ENCODE peak calls at places on chromosome 17, in seven cellular contexts. C, K, Q, D, W, I and O are unnamed samples.

GRCh38 chr17:16975266-16975651 is 3.3 kb upstream of the TNFRSF13B start:
- DNase-seq in D (no peak), W (no peak), K (no peak), I (no peak), Q (no peak), C (no peak), O (no peak)

GRCh38 chr17:44911133-44912001 is 3.9 kb downstream of the GFAP start:
- DNase-seq in C (no peak), I (peak), W (peak), D (peak), K (peak), Q (peak), O (peak)

GRCh38 chr17:50265690-50266306 is 8.5 kb upstream of the TMEM92 start:
- DNase-seq in K (no peak), Q (no peak), C (no peak), D (no peak), I (no peak), W (no peak), O (no peak)

GRCh38 chr17:37160940-37161339 is 212.2 kb downstream of the AATF start:
- DNase-seq in W (peak), D (no peak), K (peak), I (no peak), C (no peak), Q (no peak), O (no peak)

GRCh38 chr17:83186226-83186625 is 106.8 kb downstream of the METRNL start:
- DNase-seq in D (peak), I (no peak), Q (peak), K (peak), C (no peak), W (no peak), O (peak)

GRCh38 chr17:73293480-73293911 is 18.3 kb downstream of the CDC42EP4 start:
- DNase-seq in C (no peak), K (no peak), D (peak), Q (peak), I (peak), W (peak), O (peak)

GRCh38 chr17:63998721-63999679 is 849 bp downstream of the PRR29 start:
- DNase-seq in I (no peak), Q (no peak), W (no peak), D (no peak), K (no peak), C (no peak), O (no peak)

GRCh38 chr17:27038676-27039075 is 255.2 kb upstream of the WSB1 start:
- DNase-seq in Q (no peak), D (no peak), W (no peak), K (no peak), C (no peak), I (no peak), O (no peak)

GRCh38 chr17:17836250-17836817 is 452 bp downstream of the SREBF1 start:
- DNase-seq in W (peak), C (peak), Q (peak), K (peak), I (peak), D (peak), O (peak)

GRCh38 chr17:65324977-65325376 is 187.8 kb downstream of the RGS9 start:
- DNase-seq in C (no peak), W (no peak), K (no peak), Q (peak), I (no peak), D (peak), O (no peak)

GRCh38 chr17:4986951-4987766 is at the start of gene CAMTA2:
- DNase-seq in K (peak), I (peak), C (no peak), W (peak), D (peak), Q (peak), O (peak)
- TF ChIP-seq POLR2A in K (peak), I (peak), C (peak), W (no peak), D (peak), Q (peak), O (peak)

GRCh38 chr17:78276499-78276898 is 45.1 kb downstream of the TMEM235 start:
- DNase-seq in Q (no peak), I (no peak), K (no peak), W (no peak), D (no peak), C (no peak), O (no peak)

GRCh38 chr17:78278139-78278741 is 46.8 kb downstream of the TMEM235 start:
- DNase-seq in D (no peak), C (no peak), W (no peak), I (no peak), K (no peak), Q (no peak), O (no peak)

GRCh38 chr17:78275355-78275754 is 43.9 kb downstream of the TMEM235 start:
- DNase-seq in W (no peak), K (no peak), C (no peak), I (no peak), Q (no peak), D (no peak), O (no peak)

GRCh38 chr17:78273813-78274212 is 42.4 kb downstream of the TMEM235 start:
- DNase-seq in W (no peak), K (no peak), Q (no peak), D (no peak), I (no peak), C (no peak), O (no peak)

GRCh38 chr17:78276098-78276497 is 44.7 kb downstream of the TMEM235 start:
- DNase-seq in D (no peak), W (no peak), Q (no peak), K (no peak), I (no peak), C (no peak), O (no peak)
- H3K27ac ChIP-seq in D (no peak), W (no peak), Q (no peak), K (no peak), I (no peak), C (no peak), O (no peak)

DNA sequence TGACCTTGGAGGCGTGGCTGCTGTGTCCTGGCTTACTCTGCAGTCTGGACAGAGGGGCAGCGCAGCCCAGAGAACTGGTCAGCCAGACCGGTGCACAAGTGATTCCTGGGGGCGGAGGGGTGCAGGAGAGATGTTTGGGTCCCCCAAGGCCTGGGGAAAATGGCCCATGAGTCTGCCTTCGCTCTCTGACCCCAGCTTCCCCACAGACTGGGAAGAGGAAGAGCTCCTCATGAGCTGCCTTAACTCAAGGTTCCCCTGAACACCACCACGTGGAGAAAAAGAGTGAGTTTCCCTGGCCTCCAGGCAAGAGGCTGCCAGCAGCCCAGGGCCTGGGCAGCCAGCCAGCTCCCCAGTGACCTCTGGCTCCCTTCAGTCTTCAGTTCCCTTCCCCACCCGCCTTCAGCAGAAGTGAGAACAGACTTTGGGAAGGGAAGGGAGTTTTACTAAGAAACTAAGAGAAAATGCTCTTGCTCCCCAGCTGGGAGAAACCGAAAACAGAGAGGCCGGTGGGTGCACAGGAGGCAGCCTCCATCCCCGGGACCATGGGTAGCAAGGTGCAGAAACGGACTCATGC is 2.0 kb upstream of the C17orf99 start:
- DNase-seq in K (peak), C (no peak), Q (peak), D (peak), W (peak), I (no peak), O (peak)
- TF ChIP-seq POLR2A in K (no peak), C (no peak), Q (no peak), D (no peak), W (no peak), I (no peak), O (no peak)

GRCh38 chr17:81640011-81640410 is 3.0 kb downstream of the TSPAN10 start:
- DNase-seq in D (no peak), I (no peak), C (no peak), K (no peak), W (no peak), Q (no peak), O (no peak)
- H3K27ac ChIP-seq in D (no peak), I (no peak), C (no peak), K (no peak), W (no peak), Q (no peak), O (no peak)

GRCh38 chr17:78671607-78672404 is 94.6 kb upstream of the DNAH17 start:
- DNase-seq in W (peak), C (no peak), I (no peak), K (no peak), Q (no peak), D (no peak), O (no peak)

GRCh38 chr17:78672880-78673371 is 95.7 kb upstream of the DNAH17 start:
- DNase-seq in W (no peak), D (no peak), C (no peak), I (no peak), Q (no peak), K (no peak), O (peak)

GRCh38 chr17:78674595-78675315 is 97.6 kb upstream of the DNAH17 start:
- DNase-seq in W (no peak), C (no peak), K (no peak), Q (peak), D (no peak), I (no peak), O (no peak)

GRCh38 chr17:78674156-78674555 is 97.0 kb upstream of the DNAH17 start:
- DNase-seq in D (no peak), W (no peak), C (no peak), I (peak), Q (no peak), K (no peak), O (no peak)

DNA sequence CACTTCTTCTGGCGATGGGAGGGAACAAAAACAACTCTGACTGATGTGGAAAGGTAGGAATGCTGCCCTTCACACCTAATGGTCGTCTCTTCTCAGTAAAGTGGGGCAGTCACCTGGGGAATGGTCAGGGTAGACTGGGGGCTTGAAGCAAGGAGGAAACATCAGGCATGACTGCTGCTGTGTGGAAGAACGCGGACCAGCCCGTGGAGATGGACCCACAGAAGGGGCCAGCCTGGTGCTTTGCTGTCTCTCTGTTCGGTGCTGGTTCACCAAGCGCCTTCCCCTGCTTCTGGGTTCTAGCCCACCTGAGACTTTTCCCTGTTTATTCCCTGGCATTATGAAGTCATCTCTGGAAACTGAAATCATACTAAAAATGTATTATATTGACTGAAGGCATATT is 96.2 kb upstream of the DNAH17 start:
- DNase-seq in K (no peak), Q (no peak), C (no peak), D (no peak), W (no peak), I (no peak), O (no peak)
- TF ChIP-seq POLR2A in K (no peak), Q (no peak), C (no peak), D (no peak), W (no peak), I (no peak), O (no peak)

GRCh38 chr17:231966-232807 is 50.7 kb upstream of the DOC2B start:
- DNase-seq in C (no peak), I (no peak), W (no peak), Q (no peak), D (no peak), K (no peak), O (no peak)
- H3K27ac ChIP-seq in C (no peak), I (no peak), W (no peak), Q (no peak), D (no peak), K (no peak), O (no peak)

GRCh38 chr17:81048827-81049371 is 13.9 kb downstream of the BAIAP2 start:
- DNase-seq in W (no peak), C (no peak), D (no peak), I (no peak), Q (no peak), K (no peak), O (no peak)

GRCh38 chr17:81050645-81051625 is 16.0 kb downstream of the BAIAP2 start:
- DNase-seq in C (no peak), K (no peak), Q (no peak), W (no peak), I (no peak), D (no peak), O (no peak)

GRCh38 chr17:81046770-81047359 is 11.9 kb downstream of the BAIAP2 start:
- DNase-seq in C (no peak), K (no peak), Q (no peak), D (no peak), I (no peak), W (no peak), O (peak)

GRCh38 chr17:81049973-81050551 is 15.1 kb downstream of the BAIAP2 start:
- DNase-seq in D (no peak), Q (peak), I (peak), K (no peak), W (no peak), C (peak), O (no peak)

DNA sequence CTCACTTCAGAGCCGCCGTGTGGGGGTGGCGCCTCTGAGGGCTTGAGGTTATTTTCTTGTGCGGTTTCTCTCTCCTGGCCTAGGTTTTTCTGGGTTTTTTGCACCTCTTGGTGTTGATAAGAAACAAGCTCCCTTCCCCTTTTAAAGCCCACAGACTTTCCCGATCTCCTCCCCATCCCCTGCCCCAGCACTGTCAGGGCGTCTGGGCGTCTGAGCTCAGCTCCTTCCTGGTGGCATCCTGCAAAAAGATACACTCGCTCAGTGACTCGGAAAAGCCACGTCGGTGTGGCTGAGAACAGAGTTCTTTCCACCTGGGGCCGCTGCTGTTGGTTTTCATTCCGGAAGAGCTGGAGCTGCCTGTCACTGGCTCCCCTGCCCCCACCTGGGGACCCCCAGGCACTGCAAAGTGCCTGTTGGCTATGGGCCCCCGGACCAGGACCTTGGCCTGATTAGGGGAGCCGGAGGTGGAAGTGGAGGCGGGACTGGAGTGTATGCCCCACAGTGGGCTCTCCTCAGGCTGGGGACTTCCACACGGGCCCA is 14.5 kb downstream of the BAIAP2 start:
- DNase-seq in Q (no peak), W (no peak), I (no peak), K (no peak), C (no peak), D (no peak), O (no peak)
- TF ChIP-seq POLR2A in Q (no peak), W (no peak), I (no peak), K (no peak), C (no peak), D (no peak), O (no peak)

GRCh38 chr17:35053204-35053603 is 10.3 kb downstream of the RFFL start:
- DNase-seq in I (no peak), W (no peak), Q (no peak), K (no peak), D (no peak), C (no peak), O (no peak)

GRCh38 chr17:35051183-35051578 is 12.3 kb downstream of the RFFL start:
- DNase-seq in K (peak), W (no peak), I (no peak), Q (peak), C (no peak), D (no peak), O (no peak)

GRCh38 chr17:35051579-35052239 is 11.8 kb downstream of the RFFL start:
- DNase-seq in W (peak), K (peak), I (no peak), C (no peak), D (no peak), Q (no peak), O (no peak)

GRCh38 chr17:35052780-35053179 is 10.7 kb downstream of the RFFL start:
- DNase-seq in D (no peak), K (no peak), C (no peak), W (no peak), I (no peak), Q (no peak), O (no peak)

DNA sequence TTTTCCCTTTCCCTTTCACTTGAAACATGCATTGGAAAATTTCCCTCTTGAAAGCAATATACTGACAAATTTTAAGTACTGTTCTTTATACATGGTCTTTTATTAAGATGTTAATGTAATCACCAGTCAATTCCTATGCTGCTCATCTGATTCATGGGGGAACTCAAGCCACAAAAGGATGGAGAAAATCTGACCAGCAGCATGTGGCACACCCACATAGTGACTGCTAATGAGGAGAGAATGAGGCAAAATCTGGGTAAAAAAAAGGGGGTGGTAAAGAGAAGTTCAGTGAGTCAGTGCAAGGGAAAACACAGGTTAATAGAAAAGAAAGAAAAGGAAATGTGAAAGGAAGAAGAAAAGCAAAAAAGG is 11.3 kb downstream of the RFFL start:
- DNase-seq in W (peak), C (no peak), I (no peak), Q (no peak), D (no peak), K (no peak), O (no peak)
- H3K27ac ChIP-seq in W (no peak), C (peak), I (peak), Q (no peak), D (no peak), K (no peak), O (peak)